ENCODE peak calls at places on chromosomes 2 and 18, in eight cellular contexts. One of them, this sample, is unnamed. For H3K4me1, the result is how much of the 10 kb centered on the place peaks cover.

GRCh38 chr2:30796723-30797122 is 10.5 kb downstream of the CAPN13 start:
- DNase-seq in small intestine: peak
- DNase-seq in esophagus muscularis mucosa: no peak
- DNase-seq in IMR-90: no peak
- DNase-seq in PC-3: no peak
- DNase-seq in mesenchymal stem cell: no peak
- DNase-seq in mucosa of descending colon: no peak
- DNase-seq in fibroblast of lung: no peak
- DNase-seq in this sample: peak

GRCh38 chr2:99354060-99354459 is 16.9 kb downstream of the EIF5B start:
- DNase-seq in small intestine: no peak
- DNase-seq in esophagus muscularis mucosa: no peak
- DNase-seq in IMR-90: peak
- DNase-seq in PC-3: peak
- DNase-seq in mesenchymal stem cell: peak
- DNase-seq in mucosa of descending colon: no peak
- DNase-seq in fibroblast of lung: peak
- DNase-seq in this sample: no peak

GRCh38 chr2:64854773-64855237 is 134.4 kb upstream of the SLC1A4 start:
- DNase-seq in small intestine: no peak
- DNase-seq in esophagus muscularis mucosa: no peak
- DNase-seq in IMR-90: peak
- DNase-seq in PC-3: no peak
- DNase-seq in mesenchymal stem cell: peak
- DNase-seq in mucosa of descending colon: no peak
- DNase-seq in fibroblast of lung: peak
- DNase-seq in this sample: no peak

GRCh38 chr18:44682181-44682870 is 1.6 kb downstream of the SETBP1 start:
- DNase-seq in small intestine: no peak
- DNase-seq in esophagus muscularis mucosa: no peak
- DNase-seq in IMR-90: no peak
- DNase-seq in PC-3: no peak
- DNase-seq in mesenchymal stem cell: no peak
- DNase-seq in mucosa of descending colon: peak
- DNase-seq in fibroblast of lung: no peak
- DNase-seq in this sample: peak

GRCh38 chr2:65228249-65228750 is 669 bp downstream of the ACTR2 start:
- DNase-seq in small intestine: peak
- DNase-seq in esophagus muscularis mucosa: no peak
- DNase-seq in IMR-90: peak
- DNase-seq in PC-3: no peak
- DNase-seq in mesenchymal stem cell: peak
- DNase-seq in mucosa of descending colon: no peak
- DNase-seq in fibroblast of lung: peak
- DNase-seq in this sample: no peak

GRCh38 chr2:73059106-73059505 is 12.4 kb downstream of the SFXN5 start:
- DNase-seq in small intestine: no peak
- DNase-seq in esophagus muscularis mucosa: no peak
- DNase-seq in IMR-90: no peak
- DNase-seq in PC-3: no peak
- DNase-seq in mesenchymal stem cell: no peak
- DNase-seq in mucosa of descending colon: no peak
- DNase-seq in fibroblast of lung: no peak
- DNase-seq in this sample: no peak

GRCh38 chr2:127884436-127884835 is 1.3 kb downstream of the AMMECR1L start:
- DNase-seq in small intestine: peak
- DNase-seq in esophagus muscularis mucosa: no peak
- DNase-seq in IMR-90: peak
- DNase-seq in PC-3: peak
- DNase-seq in mesenchymal stem cell: peak
- DNase-seq in mucosa of descending colon: no peak
- DNase-seq in fibroblast of lung: peak
- DNase-seq in this sample: peak

GRCh38 chr2:215577356-215577755 is 141.5 kb upstream of the FN1 start:
- DNase-seq in small intestine: no peak
- DNase-seq in esophagus muscularis mucosa: no peak
- DNase-seq in IMR-90: peak
- DNase-seq in PC-3: peak
- DNase-seq in mesenchymal stem cell: no peak
- DNase-seq in mucosa of descending colon: no peak
- DNase-seq in fibroblast of lung: peak
- DNase-seq in this sample: peak

GRCh38 chr2:174439323-174439722 is 43.8 kb downstream of the SCRN3 start:
- DNase-seq in small intestine: no peak
- DNase-seq in esophagus muscularis mucosa: no peak
- DNase-seq in IMR-90: no peak
- DNase-seq in PC-3: no peak
- DNase-seq in mesenchymal stem cell: no peak
- DNase-seq in mucosa of descending colon: no peak
- DNase-seq in fibroblast of lung: no peak
- DNase-seq in this sample: no peak

GRCh38 chr2:12818416-12819097 is 101.8 kb downstream of the TRIB2 start:
- DNase-seq in small intestine: no peak
- DNase-seq in esophagus muscularis mucosa: no peak
- DNase-seq in IMR-90: no peak
- DNase-seq in PC-3: no peak
- DNase-seq in mesenchymal stem cell: no peak
- DNase-seq in mucosa of descending colon: no peak
- DNase-seq in fibroblast of lung: no peak
- DNase-seq in this sample: no peak

GRCh38 chr2:105179469-105180372 is 61.8 kb upstream of the GPR45 start:
- DNase-seq in small intestine: peak
- DNase-seq in esophagus muscularis mucosa: peak
- DNase-seq in IMR-90: peak
- DNase-seq in PC-3: peak
- DNase-seq in mesenchymal stem cell: peak
- DNase-seq in mucosa of descending colon: no peak
- DNase-seq in fibroblast of lung: peak
- DNase-seq in this sample: peak

GRCh38 chr2:179021258-179021657 is 28.7 kb downstream of the CCDC141 start:
- DNase-seq in small intestine: no peak
- DNase-seq in esophagus muscularis mucosa: no peak
- DNase-seq in IMR-90: no peak
- DNase-seq in PC-3: no peak
- DNase-seq in mesenchymal stem cell: no peak
- DNase-seq in mucosa of descending colon: no peak
- DNase-seq in fibroblast of lung: no peak
- DNase-seq in this sample: no peak

GRCh38 chr2:47964722-47965434 is 58.6 kb upstream of the FBXO11 start:
- DNase-seq in small intestine: peak
- DNase-seq in esophagus muscularis mucosa: no peak
- DNase-seq in IMR-90: no peak
- DNase-seq in PC-3: peak
- DNase-seq in mesenchymal stem cell: no peak
- DNase-seq in mucosa of descending colon: no peak
- DNase-seq in fibroblast of lung: no peak
- DNase-seq in this sample: no peak

GRCh38 chr2:86300496-86300895 is 36.9 kb downstream of the REEP1 start:
- DNase-seq in small intestine: no peak
- DNase-seq in esophagus muscularis mucosa: no peak
- DNase-seq in IMR-90: no peak
- DNase-seq in PC-3: no peak
- DNase-seq in mesenchymal stem cell: no peak
- DNase-seq in mucosa of descending colon: no peak
- DNase-seq in fibroblast of lung: no peak
- DNase-seq in this sample: no peak

GRCh38 chr18:68447286-68447685 is 267.6 kb downstream of the TMX3 start:
- DNase-seq in small intestine: no peak
- DNase-seq in esophagus muscularis mucosa: no peak
- DNase-seq in IMR-90: peak
- DNase-seq in PC-3: peak
- DNase-seq in mesenchymal stem cell: peak
- DNase-seq in mucosa of descending colon: no peak
- DNase-seq in fibroblast of lung: peak
- DNase-seq in this sample: no peak

DNA sequence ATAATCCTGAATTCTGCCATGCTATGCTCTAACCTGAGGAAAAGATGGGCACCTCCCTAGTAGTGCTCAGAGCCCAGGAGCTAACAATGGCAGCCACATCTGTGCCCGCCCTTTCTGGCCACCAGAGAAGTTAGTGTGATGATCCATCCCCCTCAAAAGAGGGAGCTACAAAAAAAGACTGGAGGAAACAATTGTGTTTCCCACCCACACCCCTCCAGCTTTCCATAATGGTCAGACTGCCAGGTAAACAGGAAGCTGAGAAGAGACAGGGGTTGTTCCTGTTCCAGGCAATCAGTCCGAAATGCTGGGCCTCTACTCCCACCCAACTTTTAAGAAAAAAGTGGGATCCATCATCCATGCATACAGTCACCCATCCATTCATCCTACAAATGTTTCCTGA is 3.2 kb downstream of the TBC1D8 start:
- DNase-seq in small intestine: no peak
- DNase-seq in esophagus muscularis mucosa: no peak
- DNase-seq in IMR-90: no peak
- DNase-seq in PC-3: no peak
- DNase-seq in mesenchymal stem cell: no peak
- DNase-seq in mucosa of descending colon: no peak
- DNase-seq in fibroblast of lung: no peak
- DNase-seq in this sample: no peak
- H3K4me1 ChIP-seq in small intestine: under half
- H3K4me1 ChIP-seq in esophagus muscularis mucosa: under half
- H3K4me1 ChIP-seq in IMR-90: under half
- H3K4me1 ChIP-seq in PC-3: half or more
- H3K4me1 ChIP-seq in mesenchymal stem cell: under half
- H3K4me1 ChIP-seq in mucosa of descending colon: under half
- H3K4me1 ChIP-seq in fibroblast of lung: under half
- H3K4me1 ChIP-seq in this sample: under half

DNA sequence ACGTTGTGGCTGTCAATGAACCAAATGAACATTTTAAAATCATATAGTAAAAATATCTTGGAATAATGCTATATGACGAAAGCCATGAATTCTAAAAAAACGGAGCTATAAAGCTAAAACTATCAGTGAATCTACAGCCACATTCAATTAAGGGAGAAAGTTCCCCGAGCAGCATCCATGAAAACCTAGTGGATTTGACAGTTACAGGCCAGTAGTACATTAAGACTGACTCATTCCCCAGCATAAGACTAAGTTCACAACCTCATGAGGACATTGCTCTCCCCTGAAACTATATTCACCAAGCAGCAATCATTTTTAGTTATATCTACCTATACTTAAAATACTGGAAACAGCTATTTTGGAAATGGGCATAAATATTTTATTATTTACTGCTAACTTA is 36.6 kb downstream of the KIDINS220 start:
- DNase-seq in small intestine: no peak
- DNase-seq in esophagus muscularis mucosa: no peak
- DNase-seq in IMR-90: peak
- DNase-seq in PC-3: no peak
- DNase-seq in mesenchymal stem cell: no peak
- DNase-seq in mucosa of descending colon: no peak
- DNase-seq in fibroblast of lung: no peak
- DNase-seq in this sample: no peak
- H3K4me1 ChIP-seq in small intestine: under half
- H3K4me1 ChIP-seq in esophagus muscularis mucosa: under half
- H3K4me1 ChIP-seq in IMR-90: under half
- H3K4me1 ChIP-seq in PC-3: under half
- H3K4me1 ChIP-seq in mesenchymal stem cell: under half
- H3K4me1 ChIP-seq in mucosa of descending colon: under half
- H3K4me1 ChIP-seq in fibroblast of lung: under half
- H3K4me1 ChIP-seq in this sample: under half

GRCh38 chr2:113212245-113213060 is 38.7 kb downstream of the PSD4 start:
- DNase-seq in small intestine: no peak
- DNase-seq in esophagus muscularis mucosa: no peak
- DNase-seq in IMR-90: no peak
- DNase-seq in PC-3: no peak
- DNase-seq in mesenchymal stem cell: peak
- DNase-seq in mucosa of descending colon: no peak
- DNase-seq in fibroblast of lung: no peak
- DNase-seq in this sample: no peak
- H3K4me1 ChIP-seq in small intestine: under half
- H3K4me1 ChIP-seq in esophagus muscularis mucosa: half or more
- H3K4me1 ChIP-seq in IMR-90: under half
- H3K4me1 ChIP-seq in PC-3: under half
- H3K4me1 ChIP-seq in mesenchymal stem cell: half or more
- H3K4me1 ChIP-seq in mucosa of descending colon: under half
- H3K4me1 ChIP-seq in fibroblast of lung: under half
- H3K4me1 ChIP-seq in this sample: under half

GRCh38 chr2:97869722-97870346 is 125.9 kb downstream of the TMEM131 start:
- DNase-seq in small intestine: peak
- DNase-seq in esophagus muscularis mucosa: no peak
- DNase-seq in IMR-90: peak
- DNase-seq in PC-3: no peak
- DNase-seq in mesenchymal stem cell: no peak
- DNase-seq in mucosa of descending colon: no peak
- DNase-seq in fibroblast of lung: no peak
- DNase-seq in this sample: no peak
- H3K4me1 ChIP-seq in small intestine: under half
- H3K4me1 ChIP-seq in esophagus muscularis mucosa: under half
- H3K4me1 ChIP-seq in IMR-90: under half
- H3K4me1 ChIP-seq in PC-3: half or more
- H3K4me1 ChIP-seq in mesenchymal stem cell: under half
- H3K4me1 ChIP-seq in mucosa of descending colon: under half
- H3K4me1 ChIP-seq in fibroblast of lung: under half
- H3K4me1 ChIP-seq in this sample: under half

GRCh38 chr18:10877974-10878373 is 271.4 kb downstream of the PIEZO2 start:
- DNase-seq in small intestine: no peak
- DNase-seq in esophagus muscularis mucosa: peak
- DNase-seq in IMR-90: no peak
- DNase-seq in PC-3: no peak
- DNase-seq in mesenchymal stem cell: no peak
- DNase-seq in mucosa of descending colon: no peak
- DNase-seq in fibroblast of lung: no peak
- DNase-seq in this sample: no peak

GRCh38 chr18:10872297-10872696 is 277.1 kb downstream of the PIEZO2 start:
- DNase-seq in small intestine: no peak
- DNase-seq in esophagus muscularis mucosa: no peak
- DNase-seq in IMR-90: no peak
- DNase-seq in PC-3: no peak
- DNase-seq in mesenchymal stem cell: no peak
- DNase-seq in mucosa of descending colon: no peak
- DNase-seq in fibroblast of lung: no peak
- DNase-seq in this sample: no peak

GRCh38 chr18:10878703-10879102 is 270.7 kb downstream of the PIEZO2 start:
- DNase-seq in small intestine: no peak
- DNase-seq in esophagus muscularis mucosa: peak
- DNase-seq in IMR-90: no peak
- DNase-seq in PC-3: no peak
- DNase-seq in mesenchymal stem cell: no peak
- DNase-seq in mucosa of descending colon: no peak
- DNase-seq in fibroblast of lung: no peak
- DNase-seq in this sample: no peak

GRCh38 chr18:10875836-10876235 is 273.5 kb downstream of the PIEZO2 start:
- DNase-seq in small intestine: no peak
- DNase-seq in esophagus muscularis mucosa: no peak
- DNase-seq in IMR-90: no peak
- DNase-seq in PC-3: no peak
- DNase-seq in mesenchymal stem cell: no peak
- DNase-seq in mucosa of descending colon: no peak
- DNase-seq in fibroblast of lung: no peak
- DNase-seq in this sample: no peak
- H3K4me1 ChIP-seq in small intestine: under half
- H3K4me1 ChIP-seq in esophagus muscularis mucosa: under half
- H3K4me1 ChIP-seq in IMR-90: under half
- H3K4me1 ChIP-seq in PC-3: under half
- H3K4me1 ChIP-seq in mesenchymal stem cell: under half
- H3K4me1 ChIP-seq in mucosa of descending colon: under half
- H3K4me1 ChIP-seq in fibroblast of lung: under half
- H3K4me1 ChIP-seq in this sample: under half